ENCODE peak calls at places on chromosome 17, in four cellular contexts. T is IMR-90, A is mesendoderm, M is H1. G is an unnamed sample.

GRCh38 chr17:9120471-9120870 is 99.2 kb downstream of the NTN1 start:
- DNase-seq in T (no peak), M (peak), A (no peak), G (no peak)

GRCh38 chr17:82520041-82520910 is 744 bp downstream of the FOXK2 start:
- DNase-seq in A (no peak), T (no peak), M (peak), G (peak)

GRCh38 chr17:3826191-3826590 is 19.9 kb downstream of the NCBP3 start:
- DNase-seq in A (no peak), M (no peak), T (peak), G (no peak)

GRCh38 chr17:69761767-69762321 is 313.2 kb upstream of the KCNJ16 start:
- DNase-seq in M (no peak), A (peak), T (peak), G (peak)

GRCh38 chr17:835263-835662 is 53.1 kb downstream of the MRM3 start:
- DNase-seq in M (no peak), A (peak), T (peak), G (no peak)

GRCh38 chr17:39623356-39623950 is 3.3 kb upstream of the PPP1R1B start:
- DNase-seq in M (peak), T (peak), A (peak), G (peak)

GRCh38 chr17:79956853-79957252 is 78.8 kb downstream of the TBC1D16 start:
- DNase-seq in T (no peak), A (no peak), M (no peak), G (no peak)

GRCh38 chr17:691423-691822 is 23.2 kb downstream of the VPS53 start:
- DNase-seq in M (no peak), A (no peak), T (peak), G (peak)

GRCh38 chr17:58570758-58571157 is 56.3 kb upstream of the MTMR4 start:
- DNase-seq in M (no peak), T (no peak), A (no peak), G (no peak)

GRCh38 chr17:80817321-80817845 is 174.3 kb upstream of the CHMP6 start:
- DNase-seq in A (no peak), M (no peak), T (no peak), G (no peak)

GRCh38 chr17:38415250-38416194 is 12.7 kb upstream of the ARHGAP23 start:
- DNase-seq in A (peak), M (peak), T (peak), G (no peak)

GRCh38 chr17:40364121-40364861 is at the start of gene GJD3:
- DNase-seq in A (no peak), T (no peak), M (peak), G (no peak)

GRCh38 chr17:15493031-15493750 is 25.8 kb upstream of the CDRT4 start:
- DNase-seq in A (peak), T (no peak), M (peak), G (no peak)

GRCh38 chr17:17072546-17072945 is 30.3 kb downstream of the MPRIP start:
- DNase-seq in M (no peak), A (no peak), T (no peak), G (no peak)

GRCh38 chr17:57987582-57988300 is at the start of gene VEZF1:
- DNase-seq in T (peak), A (peak), M (no peak), G (peak)

GRCh38 chr17:20127660-20128413 is 118.7 kb downstream of the SPECC1 start:
- DNase-seq in M (no peak), A (no peak), T (peak), G (peak)

GRCh38 chr17:80761421-80761871 is 216.8 kb downstream of the RPTOR start:
- DNase-seq in A (no peak), M (no peak), T (peak), G (peak)

GRCh38 chr17:17724307-17724921 is 43.2 kb downstream of the RAI1 start:
- DNase-seq in M (peak), A (peak), T (peak), G (no peak)

GRCh38 chr17:13355054-13355453 is 246.7 kb downstream of the HS3ST3A1 start:
- DNase-seq in M (no peak), A (peak), T (no peak), G (no peak)

GRCh38 chr17:13353590-13353989 is 248.1 kb downstream of the HS3ST3A1 start:
- DNase-seq in T (peak), M (no peak), A (no peak), G (no peak)

GRCh38 chr17:13350466-13350865 is 251.3 kb downstream of the HS3ST3A1 start:
- DNase-seq in T (no peak), A (no peak), M (no peak), G (no peak)

GRCh38 chr17:13351046-13351445 is 250.7 kb downstream of the HS3ST3A1 start:
- DNase-seq in A (no peak), M (no peak), T (peak), G (peak)

GRCh38 chr17:13352747-13353415 is 248.8 kb downstream of the HS3ST3A1 start:
- DNase-seq in M (no peak), A (no peak), T (no peak), G (no peak)
- H3K4me2 ChIP-seq in M (no peak), A (no peak), T (no peak), G (no peak)

GRCh38 chr17:8019161-8019560 is 16.7 kb downstream of the GUCY2D start:
- DNase-seq in T (no peak), A (peak), M (no peak), G (no peak)
- H2BK120ac ChIP-seq in T (no peak), A (no peak), M (no peak), G (no peak)

GRCh38 chr17:42194133-42194899 is at the start of gene GHDC:
- DNase-seq in M (peak), A (peak), T (peak), G (peak)
- H3K4me2 ChIP-seq in M (peak), A (peak), T (peak), G (peak)

GRCh38 chr17:29973005-29973404 is 31.6 kb downstream of the EFCAB5 start:
- DNase-seq in A (no peak), T (no peak), M (no peak), G (no peak)
- H2BK120ac ChIP-seq in A (no peak), T (no peak), M (no peak), G (no peak)

DNA sequence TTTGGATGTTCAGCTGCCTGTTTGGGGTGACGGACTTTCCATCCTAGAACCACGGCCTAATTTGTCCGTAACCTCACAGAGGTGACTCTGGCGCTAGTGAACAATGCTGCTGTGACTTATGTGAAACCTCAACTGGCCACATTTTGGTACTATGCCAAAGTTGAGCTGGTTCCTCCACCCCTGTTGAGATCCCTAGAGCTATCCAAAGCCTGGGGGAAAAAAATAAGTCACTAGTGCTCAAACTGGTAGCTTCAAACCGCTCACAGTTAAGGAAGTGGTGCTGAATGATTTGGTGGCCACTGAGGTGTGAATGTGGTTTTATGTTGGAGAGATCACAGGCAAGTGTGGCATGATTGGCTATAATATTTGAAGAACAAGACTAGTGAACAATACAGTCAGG is 11.3 kb upstream of the TUBG2 start:
- DNase-seq in A (no peak), M (no peak), T (no peak), G (no peak)
- H3K4me2 ChIP-seq in A (no peak), M (no peak), T (no peak), G (no peak)

GRCh38 chr17:50129946-50130777 is at the start of gene SAMD14:
- DNase-seq in A (peak), M (no peak), T (peak), G (no peak)
- H2BK120ac ChIP-seq in A (no peak), M (no peak), T (peak), G (peak)

GRCh38 chr17:28963212-28963611 is 11.9 kb upstream of the PHF12 start:
- DNase-seq in A (no peak), T (peak), M (no peak), G (peak)

GRCh38 chr17:28959471-28959871 is 8.2 kb upstream of the PHF12 start:
- DNase-seq in A (no peak), T (no peak), M (no peak), G (no peak)

GRCh38 chr17:28960256-28961106 is 9.2 kb upstream of the PHF12 start:
- DNase-seq in T (no peak), M (no peak), A (no peak), G (no peak)

GRCh38 chr17:28963841-28964240 is 12.5 kb upstream of the PHF12 start:
- DNase-seq in T (no peak), A (no peak), M (no peak), G (no peak)

DNA sequence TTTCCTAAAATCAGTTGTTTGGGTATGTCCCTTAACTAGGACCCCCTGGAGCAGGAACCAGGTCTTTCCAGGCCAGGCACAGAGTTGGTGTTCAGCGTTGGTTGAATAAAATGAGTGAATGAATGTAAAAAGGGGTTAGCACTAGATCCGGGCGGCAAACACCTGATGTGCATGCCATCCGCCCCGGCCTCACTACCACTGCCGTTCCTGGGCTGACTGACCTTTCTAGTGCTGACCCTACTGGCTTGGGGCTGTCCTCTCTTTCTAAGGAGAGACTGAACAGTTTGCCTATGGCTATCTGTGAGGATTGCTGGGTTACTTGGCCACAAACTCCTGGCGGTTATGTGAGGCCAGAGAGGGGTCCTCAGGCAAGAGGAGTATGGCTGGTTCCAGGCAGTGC is 10.1 kb upstream of the PHF12 start:
- DNase-seq in M (no peak), T (no peak), A (no peak), G (no peak)
- H3K4me2 ChIP-seq in M (no peak), T (no peak), A (no peak), G (no peak)

GRCh38 chr17:41813039-41813680 is 356 bp downstream of the FKBP10 start:
- DNase-seq in T (no peak), A (no peak), M (no peak), G (no peak)

GRCh38 chr17:41811549-41812175 is at the start of gene P3H4:
- DNase-seq in M (peak), A (peak), T (peak), G (peak)

GRCh38 chr17:41812176-41813038 is at the start of gene FKBP10:
- DNase-seq in A (peak), M (peak), T (peak), G (peak)

GRCh38 chr17:41813699-41814124 is 908 bp downstream of the FKBP10 start:
- DNase-seq in M (no peak), A (no peak), T (no peak), G (no peak)

DNA sequence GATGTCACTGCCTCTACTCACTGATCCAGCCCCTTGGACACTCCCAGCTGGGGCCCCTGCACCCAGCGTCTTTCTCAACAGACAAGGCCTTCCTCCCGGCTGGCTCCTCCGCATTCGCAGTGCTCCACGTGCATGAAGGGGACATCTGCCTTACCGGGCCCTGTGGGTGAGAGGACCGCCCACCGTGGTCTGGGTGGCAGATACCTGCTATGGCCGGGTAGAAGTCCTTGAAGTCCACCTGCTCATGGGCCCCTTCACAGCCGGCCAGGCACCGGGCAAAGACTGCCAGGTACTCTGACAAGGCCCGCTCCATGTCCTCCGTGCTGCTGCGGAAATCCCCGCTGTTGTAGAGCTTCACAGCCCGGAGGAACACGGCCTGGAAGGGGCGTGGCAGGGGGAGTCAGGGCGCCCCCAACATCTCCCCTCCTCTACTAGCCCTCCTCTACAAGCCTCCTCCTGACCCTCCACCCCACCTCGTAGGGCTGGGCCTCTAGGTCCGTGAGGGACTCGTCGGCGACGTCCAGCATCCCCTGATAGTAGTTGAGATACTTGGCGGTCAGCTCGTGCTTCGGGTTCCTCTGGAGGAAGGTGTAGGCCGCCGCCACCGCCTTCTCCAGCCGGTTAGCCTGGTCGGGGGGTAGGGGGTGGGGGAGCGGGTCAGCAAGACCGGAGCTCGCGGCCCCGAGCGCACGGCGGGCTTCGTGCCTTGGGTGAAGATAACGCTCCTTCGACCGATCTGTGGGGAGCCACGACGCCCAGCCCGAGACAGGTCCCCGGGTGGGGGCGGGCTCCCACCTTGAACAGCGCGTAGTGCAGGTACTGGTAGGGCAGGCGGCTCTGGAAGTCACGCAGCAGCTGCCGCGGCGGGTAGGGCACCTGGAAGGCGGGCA is 845 bp downstream of the P3H4 start:
- DNase-seq in T (no peak), A (peak), M (no peak), G (no peak)
- H2BK120ac ChIP-seq in T (peak), A (no peak), M (no peak), G (no peak)

GRCh38 chr17:73822371-73822770 is 178.1 kb upstream of the SDK2 start:
- DNase-seq in T (no peak), M (no peak), A (no peak), G (no peak)
- H3K4me2 ChIP-seq in T (no peak), M (no peak), A (no peak), G (no peak)

DNA sequence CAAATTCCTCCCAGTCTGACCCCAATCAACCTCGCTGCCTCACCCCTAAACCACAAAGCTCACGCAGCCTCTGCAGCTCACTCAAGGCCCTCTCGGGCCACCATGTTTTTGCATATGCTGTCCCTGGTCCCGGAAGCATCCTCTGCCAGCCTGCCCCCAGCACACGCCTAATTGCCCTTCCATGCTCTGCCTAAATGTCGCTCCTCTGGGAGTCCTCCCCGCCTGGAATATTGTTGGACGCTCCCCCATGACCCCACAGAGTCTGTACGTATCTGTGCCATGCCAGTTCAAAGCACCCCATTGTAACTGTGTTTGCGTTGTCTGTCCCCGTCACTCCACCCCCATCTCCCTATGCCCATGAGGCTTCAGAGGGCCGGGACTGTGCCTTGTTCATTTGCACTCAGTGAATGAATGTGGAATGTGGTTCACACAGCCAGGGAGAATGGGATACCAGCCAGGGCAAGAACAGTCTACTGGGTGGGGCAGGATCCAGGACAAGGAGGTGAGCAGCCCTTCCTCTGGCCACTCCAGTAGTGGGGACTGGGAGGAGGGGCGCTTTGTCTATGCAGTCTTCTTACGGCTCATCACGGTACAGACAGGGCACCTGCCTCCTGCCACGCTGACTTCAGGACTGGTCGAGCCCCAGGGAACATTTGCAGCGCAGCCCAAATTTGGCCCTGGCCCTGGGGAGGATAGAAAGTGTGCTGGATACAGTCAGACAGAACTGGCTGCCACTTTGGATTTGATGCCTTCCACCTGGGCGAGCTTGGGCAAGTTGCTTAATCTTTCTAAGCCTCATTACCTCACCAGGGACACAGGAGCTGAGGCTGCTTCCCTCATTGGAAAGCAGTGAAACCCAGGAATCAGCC is 48.5 kb downstream of the NOS2 start:
- DNase-seq in T (no peak), A (no peak), M (peak), G (no peak)
- H2BK120ac ChIP-seq in T (no peak), A (no peak), M (no peak), G (no peak)